ENCODE peak calls at places on chromosomes 5 and 9, in seven cellular contexts. One of them, this sample, is unnamed.

GRCh38 chr5:179196420-179197079 is 136.4 kb downstream of the ZNF354C start:
- DNase-seq in SW 1271: no peak
- DNase-seq in caudate nucleus: no peak
- DNase-seq in natural killer cell: no peak
- DNase-seq in ovary: no peak
- DNase-seq in A172: no peak
- DNase-seq in effector memory CD8-positive, alpha-beta T cell: no peak
- DNase-seq in this sample: no peak

GRCh38 chr5:168291281-168291960 is at the start of gene WWC1:
- DNase-seq in SW 1271: peak; percentile 55
- DNase-seq in caudate nucleus: no peak
- DNase-seq in natural killer cell: peak; percentile 19
- DNase-seq in ovary: no peak
- DNase-seq in A172: peak; percentile 42
- DNase-seq in effector memory CD8-positive, alpha-beta T cell: peak; percentile 12
- DNase-seq in this sample: peak; percentile 27

GRCh38 chr5:9034671-9035070 is 511.2 kb downstream of the SEMA5A start:
- DNase-seq in SW 1271: no peak
- DNase-seq in caudate nucleus: no peak
- DNase-seq in natural killer cell: no peak
- DNase-seq in ovary: no peak
- DNase-seq in A172: peak; percentile 87
- DNase-seq in effector memory CD8-positive, alpha-beta T cell: no peak
- DNase-seq in this sample: no peak

GRCh38 chr5:155019601-155020226 is 6.2 kb downstream of the KIF4B start:
- DNase-seq in SW 1271: no peak
- DNase-seq in caudate nucleus: no peak
- DNase-seq in natural killer cell: no peak
- DNase-seq in ovary: no peak
- DNase-seq in A172: no peak
- DNase-seq in effector memory CD8-positive, alpha-beta T cell: no peak
- DNase-seq in this sample: no peak

GRCh38 chr5:14597080-14597479 is 15.5 kb downstream of the OTULINL start:
- DNase-seq in SW 1271: no peak
- DNase-seq in caudate nucleus: no peak
- DNase-seq in natural killer cell: no peak
- DNase-seq in ovary: no peak
- DNase-seq in A172: no peak
- DNase-seq in effector memory CD8-positive, alpha-beta T cell: no peak
- DNase-seq in this sample: no peak

GRCh38 chr5:66875325-66875724 is 279.1 kb downstream of the MAST4 start:
- DNase-seq in SW 1271: no peak
- DNase-seq in caudate nucleus: no peak
- DNase-seq in natural killer cell: no peak
- DNase-seq in ovary: no peak
- DNase-seq in A172: no peak
- DNase-seq in effector memory CD8-positive, alpha-beta T cell: no peak
- DNase-seq in this sample: no peak

GRCh38 chr5:54671111-54671531 is 153.6 kb downstream of the SNX18 start:
- DNase-seq in SW 1271: no peak
- DNase-seq in caudate nucleus: no peak
- DNase-seq in natural killer cell: no peak
- DNase-seq in ovary: no peak
- DNase-seq in A172: no peak
- DNase-seq in effector memory CD8-positive, alpha-beta T cell: no peak
- DNase-seq in this sample: no peak

GRCh38 chr5:112581811-112582320 is 155.8 kb upstream of the APC start:
- DNase-seq in SW 1271: no peak
- DNase-seq in caudate nucleus: no peak
- DNase-seq in natural killer cell: no peak
- DNase-seq in ovary: no peak
- DNase-seq in A172: no peak
- DNase-seq in effector memory CD8-positive, alpha-beta T cell: no peak
- DNase-seq in this sample: no peak

GRCh38 chr9:137750563-137750962 is 127.0 kb upstream of the CACNA1B start:
- DNase-seq in SW 1271: no peak
- DNase-seq in caudate nucleus: no peak
- DNase-seq in natural killer cell: no peak
- DNase-seq in ovary: no peak
- DNase-seq in A172: no peak
- DNase-seq in effector memory CD8-positive, alpha-beta T cell: no peak
- DNase-seq in this sample: no peak

GRCh38 chr5:63220244-63220643 is 641.6 kb downstream of the LRRC70 start:
- DNase-seq in SW 1271: no peak
- DNase-seq in caudate nucleus: no peak
- DNase-seq in natural killer cell: no peak
- DNase-seq in ovary: no peak
- DNase-seq in A172: no peak
- DNase-seq in effector memory CD8-positive, alpha-beta T cell: no peak
- DNase-seq in this sample: no peak

GRCh38 chr5:101929628-101930027 is 366.5 kb downstream of the SLCO4C1 start:
- DNase-seq in SW 1271: no peak
- DNase-seq in caudate nucleus: no peak
- DNase-seq in natural killer cell: no peak
- DNase-seq in ovary: no peak
- DNase-seq in A172: peak; percentile 8
- DNase-seq in effector memory CD8-positive, alpha-beta T cell: no peak
- DNase-seq in this sample: no peak

GRCh38 chr9:87567566-87567965 is 69.9 kb downstream of the DAPK1 start:
- DNase-seq in SW 1271: no peak
- DNase-seq in caudate nucleus: no peak
- DNase-seq in natural killer cell: no peak
- DNase-seq in ovary: no peak
- DNase-seq in A172: peak; percentile 78
- DNase-seq in effector memory CD8-positive, alpha-beta T cell: no peak
- DNase-seq in this sample: no peak

GRCh38 chr5:1795506-1795905 is 4.1 kb downstream of the MRPL36 start:
- DNase-seq in SW 1271: no peak
- DNase-seq in caudate nucleus: no peak
- DNase-seq in natural killer cell: no peak
- DNase-seq in ovary: no peak
- DNase-seq in A172: no peak
- DNase-seq in effector memory CD8-positive, alpha-beta T cell: no peak
- DNase-seq in this sample: no peak

GRCh38 chr9:111599092-111599947 is at the start of gene PTGR1:
- DNase-seq in SW 1271: peak; percentile 83
- DNase-seq in caudate nucleus: peak; percentile 55
- DNase-seq in natural killer cell: peak; percentile 15
- DNase-seq in ovary: peak; percentile 85
- DNase-seq in A172: peak; percentile 27
- DNase-seq in effector memory CD8-positive, alpha-beta T cell: no peak
- DNase-seq in this sample: peak; percentile 75

GRCh38 chr5:98769006-98769255 is 4.5 kb upstream of the RGMB start:
- DNase-seq in SW 1271: no peak
- DNase-seq in caudate nucleus: no peak
- DNase-seq in natural killer cell: no peak
- DNase-seq in ovary: peak; percentile 32
- DNase-seq in A172: no peak
- DNase-seq in effector memory CD8-positive, alpha-beta T cell: peak; percentile 5
- DNase-seq in this sample: no peak

GRCh38 chr5:112686675-112687074 is 51.0 kb upstream of the APC start:
- DNase-seq in SW 1271: no peak
- DNase-seq in caudate nucleus: no peak
- DNase-seq in natural killer cell: no peak
- DNase-seq in ovary: no peak
- DNase-seq in A172: no peak
- DNase-seq in effector memory CD8-positive, alpha-beta T cell: no peak
- DNase-seq in this sample: no peak

GRCh38 chr5:95619518-95620029 is 313 bp upstream of the GPR150 start:
- DNase-seq in SW 1271: no peak
- DNase-seq in caudate nucleus: no peak
- DNase-seq in natural killer cell: no peak
- DNase-seq in ovary: no peak
- DNase-seq in A172: no peak
- DNase-seq in effector memory CD8-positive, alpha-beta T cell: no peak
- DNase-seq in this sample: no peak

GRCh38 chr5:61322738-61323429 is 9.2 kb upstream of the ZSWIM6 start:
- DNase-seq in SW 1271: no peak
- DNase-seq in caudate nucleus: no peak
- DNase-seq in natural killer cell: no peak
- DNase-seq in ovary: no peak
- DNase-seq in A172: peak; percentile 45
- DNase-seq in effector memory CD8-positive, alpha-beta T cell: no peak
- DNase-seq in this sample: no peak